ENCODE peak calls at places on chromosomes 3 and 15, in four cellular contexts. One of them, this sample, is unnamed.

GRCh38 chr3:156615592-156616173 is 58.7 kb upstream of the TIPARP start:
- DNase-seq in stimulated activated CD8-positive, alpha-beta memory T cell treated with anti-CD3 and anti-CD28 coated beads, Interleukin-15, amount 100 ng/mL, for 24 hours: no peak
- DNase-seq in effector CD4-positive, alpha-beta T cell: no peak
- DNase-seq in T-helper 2 cell: no peak
- DNase-seq in this sample: no peak

GRCh38 chr15:80010131-80010673 is 39.2 kb upstream of the BCL2A1 start:
- DNase-seq in T-helper 2 cell: no peak
- DNase-seq in effector CD4-positive, alpha-beta T cell: no peak
- DNase-seq in stimulated activated CD8-positive, alpha-beta memory T cell treated with anti-CD3 and anti-CD28 coated beads, Interleukin-15, amount 100 ng/mL, for 24 hours: no peak
- DNase-seq in this sample: no peak

GRCh38 chr3:172129868-172130751 is 90.7 kb downstream of the FNDC3B start:
- DNase-seq in stimulated activated CD8-positive, alpha-beta memory T cell treated with anti-CD3 and anti-CD28 coated beads, Interleukin-15, amount 100 ng/mL, for 24 hours: no peak
- DNase-seq in T-helper 2 cell: peak; percentile 79
- DNase-seq in effector CD4-positive, alpha-beta T cell: peak; percentile 62
- DNase-seq in this sample: peak; percentile 52

GRCh38 chr15:36501063-36501678 is 78.3 kb upstream of the CDIN1 start:
- DNase-seq in effector CD4-positive, alpha-beta T cell: no peak
- DNase-seq in stimulated activated CD8-positive, alpha-beta memory T cell treated with anti-CD3 and anti-CD28 coated beads, Interleukin-15, amount 100 ng/mL, for 24 hours: no peak
- DNase-seq in T-helper 2 cell: peak; percentile 30
- DNase-seq in this sample: no peak

GRCh38 chr3:120147072-120147871 is 53.0 kb upstream of the GSK3B start:
- DNase-seq in effector CD4-positive, alpha-beta T cell: peak; percentile 38
- DNase-seq in T-helper 2 cell: peak; percentile 62
- DNase-seq in stimulated activated CD8-positive, alpha-beta memory T cell treated with anti-CD3 and anti-CD28 coated beads, Interleukin-15, amount 100 ng/mL, for 24 hours: no peak
- DNase-seq in this sample: peak; percentile 23

GRCh38 chr15:34984884-34985630 is 3.0 kb downstream of the ZNF770 start:
- DNase-seq in stimulated activated CD8-positive, alpha-beta memory T cell treated with anti-CD3 and anti-CD28 coated beads, Interleukin-15, amount 100 ng/mL, for 24 hours: no peak
- DNase-seq in T-helper 2 cell: peak; percentile 69
- DNase-seq in effector CD4-positive, alpha-beta T cell: no peak
- DNase-seq in this sample: no peak

GRCh38 chr3:14153663-14154062 is 24.7 kb downstream of the XPC start:
- DNase-seq in T-helper 2 cell: no peak
- DNase-seq in stimulated activated CD8-positive, alpha-beta memory T cell treated with anti-CD3 and anti-CD28 coated beads, Interleukin-15, amount 100 ng/mL, for 24 hours: no peak
- DNase-seq in effector CD4-positive, alpha-beta T cell: no peak
- DNase-seq in this sample: no peak

GRCh38 chr15:31020542-31020941 is 29.1 kb upstream of the MTMR10 start:
- DNase-seq in effector CD4-positive, alpha-beta T cell: no peak
- DNase-seq in stimulated activated CD8-positive, alpha-beta memory T cell treated with anti-CD3 and anti-CD28 coated beads, Interleukin-15, amount 100 ng/mL, for 24 hours: no peak
- DNase-seq in T-helper 2 cell: no peak
- DNase-seq in this sample: no peak

GRCh38 chr3:29416514-29416913 is 135.6 kb downstream of the RBMS3 start:
- DNase-seq in effector CD4-positive, alpha-beta T cell: no peak
- DNase-seq in stimulated activated CD8-positive, alpha-beta memory T cell treated with anti-CD3 and anti-CD28 coated beads, Interleukin-15, amount 100 ng/mL, for 24 hours: no peak
- DNase-seq in T-helper 2 cell: no peak
- DNase-seq in this sample: no peak

GRCh38 chr3:127041933-127042332 is 59.0 kb downstream of the PLXNA1 start:
- DNase-seq in effector CD4-positive, alpha-beta T cell: no peak
- DNase-seq in T-helper 2 cell: no peak
- DNase-seq in stimulated activated CD8-positive, alpha-beta memory T cell treated with anti-CD3 and anti-CD28 coated beads, Interleukin-15, amount 100 ng/mL, for 24 hours: no peak
- DNase-seq in this sample: no peak

GRCh38 chr3:908839-909238 is 184.0 kb upstream of the CNTN6 start:
- DNase-seq in stimulated activated CD8-positive, alpha-beta memory T cell treated with anti-CD3 and anti-CD28 coated beads, Interleukin-15, amount 100 ng/mL, for 24 hours: no peak
- DNase-seq in T-helper 2 cell: no peak
- DNase-seq in effector CD4-positive, alpha-beta T cell: no peak
- DNase-seq in this sample: no peak

GRCh38 chr3:183641875-183642274 is 6.5 kb downstream of the KLHL24 start:
- DNase-seq in effector CD4-positive, alpha-beta T cell: no peak
- DNase-seq in stimulated activated CD8-positive, alpha-beta memory T cell treated with anti-CD3 and anti-CD28 coated beads, Interleukin-15, amount 100 ng/mL, for 24 hours: no peak
- DNase-seq in T-helper 2 cell: no peak
- DNase-seq in this sample: no peak

GRCh38 chr3:151301787-151302186 is 14.8 kb downstream of the GPR87 start:
- DNase-seq in stimulated activated CD8-positive, alpha-beta memory T cell treated with anti-CD3 and anti-CD28 coated beads, Interleukin-15, amount 100 ng/mL, for 24 hours: no peak
- DNase-seq in T-helper 2 cell: peak; percentile 36
- DNase-seq in effector CD4-positive, alpha-beta T cell: no peak
- DNase-seq in this sample: no peak

This sample was measured in T-helper 9 cell.